ENCODE peak calls at places on chromosomes 7 and 10, in nine cellular contexts. U is occipital lobe; O is GM12892; I is foreskin fibroblast; B is activated effector memory CD4-positive, alpha-beta T cell treated with Interleukin-2 at 50 U/mL for 16 hours; C is NCI-H446 treated with DMSO at 0.1 percent for 48 hours; D is HFF-Myc; P is lower lobe of right lung; T is germinal center. H is an unnamed sample.

GRCh38 chr7:133582766-133583523 is 330.1 kb downstream of the EXOC4 start:
- DNase-seq in B (no peak), D (no peak), U (no peak), P (no peak), C (no peak), T (no peak), I (peak), O (no peak), H (peak)

GRCh38 chr7:51346136-51346535 is 29.5 kb upstream of the COBL start:
- DNase-seq in U (no peak), I (no peak), B (no peak), C (no peak), D (no peak), P (no peak), T (no peak), O (no peak), H (no peak)

GRCh38 chr10:77482072-77482471 is 155.5 kb downstream of the KCNMA1 start:
- DNase-seq in T (no peak), O (no peak), D (no peak), P (no peak), B (no peak), U (no peak), C (no peak), I (no peak), H (no peak)

GRCh38 chr7:78379148-78379547 is 580.6 kb downstream of the PHTF2 start:
- DNase-seq in P (no peak), O (no peak), U (no peak), I (peak), C (no peak), D (peak), T (no peak), B (no peak), H (peak)

GRCh38 chr7:43553999-43554398 is 28.9 kb upstream of the STK17A start:
- DNase-seq in I (no peak), B (no peak), D (no peak), O (no peak), C (no peak), P (peak), T (no peak), U (no peak), H (peak)

GRCh38 chr7:100895956-100896742 is 461 bp upstream of the ACHE start:
- DNase-seq in B (no peak), D (no peak), O (no peak), I (peak), T (no peak), P (no peak), C (no peak), U (no peak), H (no peak)

GRCh38 chr7:83976302-83976701 is 218.3 kb downstream of the SEMA3A start:
- DNase-seq in O (no peak), D (peak), U (no peak), P (no peak), B (no peak), C (no peak), I (peak), T (no peak), H (peak)

GRCh38 chr10:32130788-32131187 is 74.6 kb upstream of the KIF5B start:
- DNase-seq in I (no peak), U (no peak), D (no peak), P (no peak), T (no peak), C (no peak), B (no peak), O (no peak), H (no peak)

GRCh38 chr7:19284596-19285300 is 139.5 kb upstream of the FERD3L start:
- DNase-seq in P (no peak), C (no peak), I (peak), O (no peak), T (no peak), D (no peak), B (no peak), U (no peak), H (peak)

GRCh38 chr10:75565286-75566251 is 134.1 kb downstream of the LRMDA start:
- DNase-seq in T (no peak), O (no peak), C (no peak), B (no peak), I (no peak), D (no peak), U (no peak), P (no peak), H (no peak)

GRCh38 chr10:117594722-117595121 is 52.2 kb downstream of the EMX2 start:
- DNase-seq in U (no peak), C (no peak), I (peak), T (no peak), B (no peak), O (no peak), D (no peak), P (no peak), H (no peak)

GRCh38 chr7:47587389-47587788 is 5.5 kb upstream of the TNS3 start:
- DNase-seq in P (peak), U (no peak), O (no peak), B (no peak), C (no peak), D (no peak), I (peak), T (no peak), H (peak)

GRCh38 chr10:17214991-17215781 is 12.9 kb upstream of the VIM start:
- DNase-seq in U (no peak), B (no peak), C (peak), O (no peak), D (peak), T (no peak), P (no peak), I (peak), H (peak)

GRCh38 chr7:114923403-114923713 is 1.5 kb downstream of the MDFIC start:
- DNase-seq in P (no peak), C (peak), D (no peak), O (no peak), I (no peak), U (no peak), B (no peak), T (no peak), H (no peak)

GRCh38 chr10:24202181-24202570 is 6.8 kb upstream of the KIAA1217 start:
- DNase-seq in C (no peak), B (no peak), D (no peak), I (no peak), P (no peak), T (no peak), U (no peak), O (no peak), H (no peak)

GRCh38 chr10:25522946-25523608 is 348.3 kb downstream of the GPR158 start:
- DNase-seq in P (no peak), U (no peak), T (no peak), I (no peak), O (no peak), B (no peak), C (no peak), D (no peak), H (no peak)

GRCh38 chr10:94397549-94398370 is 4.6 kb upstream of the TBC1D12 start:
- DNase-seq in O (no peak), T (no peak), I (peak), B (no peak), P (no peak), C (no peak), U (no peak), D (no peak), H (peak)

GRCh38 chr7:70052691-70053090 is 454.4 kb downstream of the AUTS2 start:
- DNase-seq in O (no peak), C (no peak), I (peak), T (no peak), B (no peak), P (no peak), U (no peak), D (no peak), H (peak)

GRCh38 chr10:6665847-6666246 is 85.8 kb upstream of the PRKCQ start:
- DNase-seq in P (no peak), C (no peak), O (no peak), T (no peak), B (peak), D (no peak), U (no peak), I (no peak), H (no peak)

GRCh38 chr10:114821293-114821914 is at the start of gene FHIP2A:
- DNase-seq in D (no peak), C (peak), B (peak), I (peak), P (peak), O (peak), T (peak), U (peak), H (peak)

GRCh38 chr10:2700626-2701305 is 366.6 kb upstream of the PFKP start:
- DNase-seq in C (no peak), U (no peak), B (no peak), I (no peak), P (no peak), T (peak), D (no peak), O (no peak), H (no peak)